ENCODE peak calls at places on chromosome 22, in five cellular contexts. T, H, L, K and U are unnamed samples.

GRCh38 chr22:17638432-17639237 is at the start of gene BCL2L13:
- DNase-seq in T (peak; percentile 95), H (peak; percentile 91), L (peak; percentile 86), K (peak; percentile 95), U (peak; percentile 94)

GRCh38 chr22:48745842-48746788 is 1081.6 kb downstream of the BRD1 start:
- DNase-seq in T (no peak), H (no peak), L (no peak), K (no peak), U (no peak)

GRCh38 chr22:44026066-44026629 is 2.0 kb downstream of the PARVB start:
- DNase-seq in T (no peak), H (no peak), L (no peak), K (no peak), U (no peak)

GRCh38 chr22:29382575-29383328 is 5.6 kb downstream of the AP1B1 start:
- DNase-seq in T (peak; percentile 67), H (no peak), L (no peak), K (no peak), U (no peak)

GRCh38 chr22:26377170-26377825 is 51.8 kb upstream of the ASPHD2 start:
- DNase-seq in T (no peak), H (no peak), L (no peak), K (no peak), U (peak; percentile 4)

GRCh38 chr22:48748860-48749554 is 1078.7 kb downstream of the BRD1 start:
- DNase-seq in T (no peak), H (no peak), L (no peak), K (no peak), U (no peak)

GRCh38 chr22:27526851-27527250 is 274.7 kb downstream of the MN1 start:
- DNase-seq in T (no peak), H (no peak), L (no peak), K (no peak), U (no peak)

GRCh38 chr22:30301995-30302809 is 12.9 kb upstream of the CASTOR1 start:
- DNase-seq in T (peak; percentile 70), H (no peak), L (peak; percentile 67), K (peak; percentile 88), U (no peak)

GRCh38 chr22:26629988-26630761 is 8.4 kb downstream of the CRYBA4 start:
- DNase-seq in T (no peak), H (no peak), L (no peak), K (no peak), U (no peak)

GRCh38 chr22:36659762-36660509 is 43.6 kb downstream of the CACNG2 start:
- DNase-seq in T (peak; percentile 77), H (peak; percentile 86), L (peak; percentile 98), K (peak; percentile 92), U (no peak)

GRCh38 chr22:19476023-19476422 is 3.0 kb downstream of the UFD1 start:
- DNase-seq in T (no peak), H (no peak), L (no peak), K (no peak), U (no peak)
- H3K27ac ChIP-seq in T (no peak overlapping the region), H (no peak overlapping the region), L (no peak overlapping the region), K (no peak overlapping the region), U (no peak overlapping the region)

GRCh38 chr22:49785841-49786451 is 41.7 kb downstream of the BRD1 start:
- DNase-seq in T (no peak), H (no peak), L (no peak), K (no peak), U (no peak)
- H3K4me1 ChIP-seq in T (peaks cover 23% of the 10 kb centered on the region), H (peaks cover 51% of the 10 kb centered on the region), L (no peaks in the 10 kb centered on the region), K (peaks cover 23% of the 10 kb centered on the region), U (peaks cover 23% of the 10 kb centered on the region)

GRCh38 chr22:47221840-47222615 is 459.6 kb downstream of the TBC1D22A start:
- DNase-seq in T (no peak), H (no peak), L (no peak), K (no peak), U (no peak)
- H3K4me3 ChIP-seq in T (no peak overlapping the region), H (no peak overlapping the region), L (no peak overlapping the region), K (no peak overlapping the region), U (no peak overlapping the region)

GRCh38 chr22:41782316-41782715 is 18.2 kb upstream of the CCDC134 start:
- DNase-seq in T (peak; percentile 17), H (no peak), L (no peak), K (no peak), U (peak; percentile 65)
- H3K27ac ChIP-seq in T (peak overlapping the region; percentile 72), H (no peak overlapping the region), L (no peak overlapping the region), K (no peak overlapping the region), U (peak overlapping the region; percentile 91)

GRCh38 chr22:46454910-46455269 is 82.5 kb downstream of the CELSR1 start:
- DNase-seq in T (no peak), H (no peak), L (peak; percentile 87), K (no peak), U (no peak)
- H3K4me1 ChIP-seq in T (no peaks in the 10 kb centered on the region), H (peaks cover 18% of the 10 kb centered on the region), L (peaks cover 27% of the 10 kb centered on the region), K (peaks cover 54% of the 10 kb centered on the region), U (no peaks in the 10 kb centered on the region)

DNA sequence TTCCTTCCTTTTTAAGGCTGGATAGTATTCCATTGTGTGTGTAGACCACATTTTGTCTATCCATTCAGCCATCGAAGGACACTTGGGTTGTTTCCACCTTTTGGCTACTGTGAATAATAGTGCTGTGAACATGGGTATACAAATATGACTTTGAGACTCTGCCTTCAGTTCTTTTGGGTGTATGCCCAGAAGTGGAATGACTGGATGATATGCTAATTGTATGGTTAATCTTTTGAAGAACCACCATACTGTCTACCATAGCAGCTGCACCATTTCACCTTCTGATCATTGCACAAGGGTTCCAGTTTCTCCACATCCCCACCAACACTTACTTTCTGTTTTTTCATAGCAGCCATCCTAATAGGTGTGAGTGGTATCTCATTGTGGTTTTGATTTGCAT is 30.3 kb downstream of the SGSM1 start:
- DNase-seq in T (no peak), H (no peak), L (no peak), K (no peak), U (no peak)
- H3K4me3 ChIP-seq in T (no peak overlapping the region), H (no peak overlapping the region), L (no peak overlapping the region), K (no peak overlapping the region), U (no peak overlapping the region)

GRCh38 chr22:45550891-45551290 is 48.2 kb downstream of the FBLN1 start:
- DNase-seq in T (no peak), H (no peak), L (no peak), K (no peak), U (no peak)

GRCh38 chr22:45551310-45552016 is 48.8 kb downstream of the FBLN1 start:
- DNase-seq in T (no peak), H (peak; percentile 49), L (no peak), K (peak; percentile 74), U (no peak)

GRCh38 chr22:45549739-45550138 is 47.1 kb downstream of the FBLN1 start:
- DNase-seq in T (no peak), H (no peak), L (peak; percentile 29), K (no peak), U (no peak)

GRCh38 chr22:45548991-45549736 is 46.5 kb downstream of the FBLN1 start:
- DNase-seq in T (peak; percentile 54), H (no peak), L (peak; percentile 72), K (peak; percentile 96), U (no peak)

DNA sequence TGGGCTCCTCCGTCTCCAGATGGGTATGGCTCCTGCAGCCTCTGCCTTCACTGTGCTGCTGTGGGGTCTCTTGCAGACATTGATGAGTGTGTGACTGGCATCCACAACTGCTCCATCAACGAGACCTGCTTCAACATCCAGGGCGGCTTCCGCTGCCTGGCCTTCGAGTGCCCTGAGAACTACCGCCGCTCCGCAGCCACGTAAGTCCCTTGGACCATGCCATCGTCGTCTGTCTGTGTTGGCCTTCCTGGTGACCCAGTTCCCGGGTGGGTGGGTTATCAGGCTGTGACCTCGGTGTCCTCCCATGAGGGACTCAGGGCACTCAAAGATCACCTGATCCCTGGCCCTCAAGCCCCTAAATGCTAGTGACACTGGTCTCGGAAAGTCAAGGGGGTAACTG is 47.7 kb downstream of the FBLN1 start:
- DNase-seq in T (no peak), H (no peak), L (no peak), K (no peak), U (no peak)
- H3K27ac ChIP-seq in T (peak overlapping the region; percentile 88), H (no peak overlapping the region), L (no peak overlapping the region), K (no peak overlapping the region), U (no peak overlapping the region)

GRCh38 chr22:22618923-22619322 is 25.5 kb upstream of the GGTLC2 start:
- DNase-seq in T (no peak), H (no peak), L (no peak), K (no peak), U (no peak)

GRCh38 chr22:22618448-22618847 is 26.0 kb upstream of the GGTLC2 start:
- DNase-seq in T (no peak), H (no peak), L (no peak), K (no peak), U (no peak)

GRCh38 chr22:22614065-22614464 is 30.3 kb upstream of the GGTLC2 start:
- DNase-seq in T (no peak), H (no peak), L (no peak), K (no peak), U (no peak)

GRCh38 chr22:22616636-22617035 is 27.8 kb upstream of the GGTLC2 start:
- DNase-seq in T (no peak), H (no peak), L (no peak), K (no peak), U (no peak)

DNA sequence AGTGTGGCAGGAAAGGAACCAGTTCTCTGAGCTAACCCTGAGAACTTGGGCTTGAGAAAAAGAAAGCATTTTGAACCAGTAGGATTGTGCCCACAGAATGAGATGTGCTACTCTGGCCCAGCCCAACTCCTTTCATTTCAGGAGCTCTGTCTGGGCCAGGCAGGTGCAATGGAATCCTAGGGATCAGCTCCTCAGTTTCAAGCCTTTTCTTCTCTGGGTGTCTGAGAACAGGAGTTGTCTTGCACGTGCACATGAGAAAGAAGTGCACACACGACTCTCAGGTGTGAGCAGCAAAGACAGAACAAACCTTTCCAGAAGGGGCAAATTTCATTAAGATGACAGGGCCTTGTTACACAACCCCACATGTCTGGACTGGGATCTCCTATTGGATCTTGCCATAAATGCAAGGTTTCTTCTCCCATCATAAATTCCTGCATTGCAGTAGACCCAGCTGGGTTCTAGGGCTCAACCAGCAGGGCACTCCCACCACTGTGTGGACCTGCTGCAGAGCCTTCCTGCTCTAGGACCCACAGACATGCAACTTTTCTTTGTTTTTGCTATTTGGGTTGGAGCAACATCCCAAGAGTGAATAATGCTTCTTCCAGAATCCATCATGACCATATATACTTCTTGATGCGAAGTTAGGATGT is 24.5 kb upstream of the GGTLC2 start:
- DNase-seq in T (no peak), H (no peak), L (no peak), K (no peak), U (no peak)
- H3K4me1 ChIP-seq in T (no peaks in the 10 kb centered on the region), H (no peaks in the 10 kb centered on the region), L (no peaks in the 10 kb centered on the region), K (no peaks in the 10 kb centered on the region), U (no peaks in the 10 kb centered on the region)

GRCh38 chr22:31446767-31447166 is 42.9 kb downstream of the EIF4ENIF1 start:
- DNase-seq in T (no peak), H (no peak), L (no peak), K (no peak), U (no peak)

GRCh38 chr22:31445642-31446041 is 44.0 kb downstream of the EIF4ENIF1 start:
- DNase-seq in T (no peak), H (no peak), L (no peak), K (no peak), U (no peak)

GRCh38 chr22:31448382-31448781 is 41.3 kb downstream of the EIF4ENIF1 start:
- DNase-seq in T (no peak), H (no peak), L (no peak), K (no peak), U (no peak)

GRCh38 chr22:31447337-31447736 is 42.3 kb downstream of the EIF4ENIF1 start:
- DNase-seq in T (no peak), H (no peak), L (no peak), K (no peak), U (no peak)

DNA sequence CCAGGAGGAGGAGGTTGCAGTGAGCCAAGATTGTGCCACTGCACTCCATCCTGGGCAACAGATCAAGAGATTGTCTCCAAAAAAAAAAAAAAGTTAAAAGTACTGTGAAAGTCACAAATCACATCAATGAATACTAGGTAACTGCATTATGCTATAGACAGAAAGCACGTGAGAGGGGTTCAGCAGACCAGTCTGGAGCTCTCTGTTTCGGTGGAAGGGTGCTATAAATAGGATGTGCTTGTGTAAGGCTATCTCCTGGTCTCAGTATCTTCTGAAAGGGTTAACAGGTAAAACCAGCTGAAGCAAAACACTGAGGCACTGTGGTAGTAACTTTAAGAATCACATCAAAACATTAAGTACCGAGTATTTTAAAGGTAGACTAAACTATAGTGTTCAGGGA is 43.4 kb downstream of the EIF4ENIF1 start:
- DNase-seq in T (no peak), H (no peak), L (no peak), K (no peak), U (no peak)
- H3K4me3 ChIP-seq in T (no peak overlapping the region), H (no peak overlapping the region), L (no peak overlapping the region), K (no peak overlapping the region), U (no peak overlapping the region)